ENCODE peak calls at places on chromosomes 16 and 17, in eight cellular contexts. P is HFF-Myc, F is GM12878, C is upper lobe of right lung, E is heart right ventricle, W is Karpas-422, S is tibial nerve, L is stomach. I is an unnamed sample.

GRCh38 chr16:10754941-10755340 is 11.3 kb downstream of the NUBP1 start:
- DNase-seq in F (no peak), L (no peak), P (no peak), C (no peak), S (no peak), E (no peak), W (no peak), I (no peak)

GRCh38 chr17:73068322-73069153 is 23.9 kb downstream of the SLC39A11 start:
- DNase-seq in S (no peak), L (no peak), P (no peak), W (no peak), C (no peak), E (no peak), F (no peak), I (no peak)

GRCh38 chr17:15361151-15361550 is 19.8 kb upstream of the TEKT3 start:
- DNase-seq in C (no peak), W (no peak), F (no peak), S (no peak), L (no peak), E (no peak), P (no peak), I (no peak)

GRCh38 chr17:44919885-44920564 is 4.7 kb upstream of the GFAP start:
- DNase-seq in E (peak), P (peak), L (peak), C (peak), S (peak), F (peak), W (peak), I (peak)

GRCh38 chr16:66386629-66387622 is 20.4 kb downstream of the CDH5 start:
- DNase-seq in F (no peak), E (no peak), W (no peak), S (no peak), L (peak), C (no peak), P (no peak), I (no peak)

GRCh38 chr16:85327731-85328664 is 215.7 kb upstream of the CIBAR2 start:
- DNase-seq in P (no peak), F (no peak), C (peak), W (no peak), S (no peak), L (no peak), E (peak), I (no peak)

GRCh38 chr16:55853114-55853513 is 20.2 kb upstream of the CES1 start:
- DNase-seq in P (no peak), F (no peak), W (no peak), S (no peak), E (no peak), C (no peak), L (no peak), I (no peak)

GRCh38 chr16:24848065-24848464 is 2.3 kb downstream of the SLC5A11 start:
- DNase-seq in W (no peak), S (no peak), L (no peak), E (no peak), P (peak), F (no peak), C (no peak), I (no peak)

GRCh38 chr17:57900991-57901743 is 51.3 kb upstream of the MRPS23 start:
- DNase-seq in W (no peak), E (no peak), S (no peak), L (peak), F (no peak), P (no peak), C (no peak), I (no peak)

GRCh38 chr17:62064791-62065563 is at the start of gene MED13:
- DNase-seq in L (peak), E (peak), S (peak), P (no peak), F (no peak), W (peak), C (peak), I (peak)

GRCh38 chr17:77317091-77317519 is 176.3 kb downstream of the SEC14L1 start:
- DNase-seq in F (no peak), C (peak), L (no peak), S (no peak), W (no peak), P (no peak), E (no peak), I (no peak)

GRCh38 chr17:40437095-40437732 is 6.0 kb upstream of the IGFBP4 start:
- DNase-seq in L (no peak), E (no peak), P (no peak), C (no peak), S (no peak), F (no peak), W (no peak), I (no peak)

GRCh38 chr17:8084250-8084649 is 3.3 kb downstream of the ALOX12B start:
- DNase-seq in C (no peak), E (no peak), P (no peak), L (no peak), F (no peak), S (no peak), W (no peak), I (no peak)

GRCh38 chr17:79189264-79189663 is 114.6 kb downstream of the ENGASE start:
- DNase-seq in P (no peak), E (no peak), S (no peak), L (no peak), W (no peak), F (no peak), C (no peak), I (no peak)

GRCh38 chr17:30256756-30257506 is 21.4 kb upstream of the SLC6A4 start:
- DNase-seq in E (no peak), W (no peak), F (no peak), C (no peak), L (no peak), P (no peak), S (no peak), I (no peak)

GRCh38 chr17:40678902-40679522 is 14.0 kb upstream of the KRT222 start:
- DNase-seq in W (no peak), C (no peak), S (no peak), E (no peak), P (no peak), L (no peak), F (no peak), I (no peak)

GRCh38 chr16:86170720-86171119 is 271.8 kb downstream of the IRF8 start:
- DNase-seq in L (no peak), E (no peak), S (no peak), C (no peak), F (no peak), W (no peak), P (no peak), I (no peak)

GRCh38 chr16:367333-367903 is 2.9 kb downstream of the MRPL28 start:
- DNase-seq in W (no peak), L (no peak), C (no peak), E (no peak), S (no peak), P (no peak), F (no peak), I (no peak)

GRCh38 chr17:50172130-50172529 is 6.3 kb downstream of the SGCA start:
- DNase-seq in S (no peak), L (no peak), E (no peak), W (no peak), C (no peak), F (no peak), P (no peak), I (no peak)

GRCh38 chr17:72822358-72823023 is 270.0 kb downstream of the SLC39A11 start:
- DNase-seq in E (no peak), L (no peak), F (no peak), W (no peak), C (no peak), S (no peak), P (no peak), I (no peak)

GRCh38 chr17:36544049-36544319 is 735 bp upstream of the GGNBP2 start:
- DNase-seq in L (peak), W (peak), C (no peak), P (no peak), E (peak), S (no peak), F (peak), I (peak)

GRCh38 chr16:8697965-8698364 is 23.5 kb downstream of the ABAT start:
- DNase-seq in F (no peak), C (no peak), S (no peak), W (no peak), E (no peak), L (no peak), P (no peak), I (no peak)

GRCh38 chr16:48101069-48101674 is 54.6 kb downstream of the ABCC12 start:
- DNase-seq in L (no peak), C (no peak), W (no peak), E (no peak), F (peak), P (no peak), S (no peak), I (no peak)

GRCh38 chr17:69448431-69449102 is 34.1 kb downstream of the MAP2K6 start:
- DNase-seq in W (no peak), L (no peak), C (no peak), S (peak), E (no peak), P (no peak), F (no peak), I (no peak)

GRCh38 chr16:23518435-23518891 is 8.2 kb upstream of the GGA2 start:
- DNase-seq in C (no peak), F (no peak), P (no peak), E (no peak), S (no peak), W (peak), L (no peak), I (no peak)

GRCh38 chr17:41367426-41368075 is 2.1 kb downstream of the KRT33B start:
- DNase-seq in E (no peak), P (no peak), F (no peak), L (no peak), S (no peak), W (no peak), C (no peak), I (no peak)

GRCh38 chr17:47949197-47949759 is 7.9 kb downstream of the PNPO start:
- DNase-seq in C (peak), P (no peak), F (peak), L (peak), E (peak), W (peak), S (peak), I (peak)

GRCh38 chr17:2689411-2690164 is 22.0 kb downstream of the CLUH start:
- DNase-seq in P (no peak), F (no peak), C (peak), W (no peak), S (no peak), L (no peak), E (peak), I (no peak)

GRCh38 chr16:68233835-68234187 is 2.1 kb downstream of the ESRP2 start:
- DNase-seq in C (no peak), S (no peak), L (no peak), E (no peak), F (no peak), P (no peak), W (no peak), I (no peak)
- H3K4me3 ChIP-seq in C (peak), S (no peak), L (peak), E (no peak), F (no peak), P (no peak), W (no peak), I (no peak)

DNA sequence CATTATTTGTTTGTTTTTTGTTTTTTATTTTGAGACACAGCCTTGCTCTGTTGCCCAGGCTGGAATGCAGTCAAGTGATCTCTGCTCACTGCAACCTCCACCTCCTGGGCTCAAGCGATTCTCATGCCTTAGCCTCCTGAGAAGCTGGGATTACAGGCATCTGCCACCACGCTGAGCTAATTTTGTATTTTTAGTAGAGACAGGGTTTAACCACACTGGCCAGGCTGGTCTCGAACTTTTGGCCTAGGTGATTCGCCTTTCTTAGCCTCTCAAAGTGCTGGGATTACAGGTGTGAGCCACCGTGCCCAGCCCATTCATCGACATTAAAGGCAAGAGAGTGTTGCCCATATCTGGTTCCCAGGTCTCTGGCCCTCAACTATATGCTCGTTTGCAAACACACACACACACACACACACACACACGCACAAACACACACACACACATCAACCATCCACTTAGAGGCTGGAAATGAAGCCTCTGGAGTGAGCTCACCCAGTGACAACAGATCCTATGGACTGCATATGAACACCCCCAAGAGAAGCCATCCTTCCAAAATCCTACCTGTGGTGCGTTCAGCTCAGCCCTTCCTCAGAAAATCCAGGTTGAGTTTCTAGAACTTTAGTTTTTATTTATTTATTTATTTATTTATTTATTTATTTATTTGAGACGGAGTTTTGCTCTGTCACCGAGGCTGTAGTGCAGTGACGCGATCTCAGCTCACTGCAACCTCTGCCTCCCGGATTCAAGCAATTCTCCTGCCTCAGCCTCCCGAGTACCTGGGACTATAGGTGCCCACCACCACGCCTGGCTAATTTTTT is 12.3 kb upstream of the SEPHS2 start:
- DNase-seq in E (no peak), P (no peak), S (no peak), L (no peak), F (no peak), C (no peak), W (no peak), I (no peak)
- H3K4me3 ChIP-seq in E (no peak), P (no peak), S (no peak), L (no peak), F (peak), C (no peak), W (no peak), I (no peak)

GRCh38 chr16:54030451-54030850 is 256.1 kb downstream of the IRX3 start:
- DNase-seq in W (no peak), P (no peak), S (no peak), F (no peak), E (no peak), L (no peak), C (no peak), I (no peak)
- H3K4me3 ChIP-seq in W (no peak), P (no peak), S (no peak), F (no peak), E (no peak), L (no peak), C (no peak), I (no peak)

GRCh38 chr16:57412584-57412983 is 8.0 kb downstream of the CCL17 start:
- DNase-seq in F (no peak), S (no peak), L (no peak), W (no peak), P (no peak), E (no peak), C (no peak), I (no peak)

GRCh38 chr16:57413733-57414132 is 9.2 kb downstream of the CCL17 start:
- DNase-seq in P (no peak), E (no peak), S (no peak), L (no peak), C (no peak), W (no peak), F (no peak), I (no peak)

GRCh38 chr16:57416084-57416483 is 11.5 kb downstream of the CCL17 start:
- DNase-seq in L (no peak), W (no peak), C (no peak), S (no peak), F (no peak), E (no peak), P (no peak), I (no peak)

GRCh38 chr16:57411362-57411976 is 6.9 kb downstream of the CCL17 start:
- DNase-seq in F (no peak), W (no peak), S (no peak), E (no peak), P (no peak), L (no peak), C (no peak), I (no peak)

DNA sequence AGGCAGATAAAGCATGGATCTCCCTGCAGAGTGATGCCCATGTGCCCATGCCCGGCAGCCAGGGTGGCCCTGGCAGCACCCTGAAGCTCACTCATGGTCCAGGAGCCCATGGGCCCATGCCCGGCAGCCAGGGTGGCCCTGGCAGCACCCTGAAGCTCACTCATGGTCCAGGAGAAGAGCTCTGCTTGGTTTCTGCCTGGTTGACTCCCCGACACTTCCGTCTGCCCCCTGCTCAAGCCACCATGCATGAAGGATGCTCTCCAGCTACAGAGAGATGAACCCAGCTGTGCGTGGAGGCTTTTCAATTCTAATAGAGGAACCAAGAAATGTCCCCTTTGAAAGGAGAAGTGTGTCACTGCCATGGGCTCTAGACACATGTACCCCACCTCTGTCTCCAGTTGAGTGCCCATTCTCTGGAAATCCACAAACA is 8.7 kb downstream of the CCL17 start:
- DNase-seq in P (no peak), E (no peak), L (no peak), C (no peak), W (peak), S (no peak), F (peak), I (no peak)
- H3K4me3 ChIP-seq in P (no peak), E (no peak), L (no peak), C (no peak), W (peak), S (no peak), F (no peak), I (no peak)

GRCh38 chr16:3362931-3363330 is 7.2 kb downstream of the OR2C1 start:
- DNase-seq in E (no peak), F (no peak), S (no peak), C (no peak), P (no peak), L (no peak), W (no peak), I (no peak)

GRCh38 chr16:3363793-3364192 is 8.1 kb downstream of the OR2C1 start:
- DNase-seq in W (peak), E (no peak), F (no peak), P (no peak), L (no peak), S (no peak), C (no peak), I (no peak)

GRCh38 chr16:3369073-3369472 is 13.4 kb downstream of the OR2C1 start:
- DNase-seq in L (no peak), P (no peak), C (no peak), E (no peak), W (no peak), S (no peak), F (no peak), I (no peak)

GRCh38 chr16:3364774-3365427 is 9.2 kb downstream of the OR2C1 start:
- DNase-seq in F (peak), W (no peak), P (peak), L (peak), E (peak), C (peak), S (peak), I (peak)
- H3K4me3 ChIP-seq in F (peak), W (no peak), P (peak), L (peak), E (peak), C (peak), S (no peak), I (peak)

GRCh38 chr17:81851423-81851822 is 8.9 kb downstream of the P4HB start:
- DNase-seq in C (no peak), W (no peak), L (no peak), F (no peak), E (no peak), S (no peak), P (no peak), I (no peak)
- H3K4me3 ChIP-seq in C (no peak), W (no peak), L (no peak), F (no peak), E (no peak), S (no peak), P (no peak), I (no peak)

GRCh38 chr17:65617496-65617895 is 56.0 kb upstream of the AXIN2 start:
- DNase-seq in S (no peak), W (no peak), F (no peak), L (no peak), C (no peak), E (no peak), P (no peak), I (no peak)
- H3K4me3 ChIP-seq in S (no peak), W (no peak), F (no peak), L (no peak), C (no peak), E (no peak), P (no peak), I (no peak)

DNA sequence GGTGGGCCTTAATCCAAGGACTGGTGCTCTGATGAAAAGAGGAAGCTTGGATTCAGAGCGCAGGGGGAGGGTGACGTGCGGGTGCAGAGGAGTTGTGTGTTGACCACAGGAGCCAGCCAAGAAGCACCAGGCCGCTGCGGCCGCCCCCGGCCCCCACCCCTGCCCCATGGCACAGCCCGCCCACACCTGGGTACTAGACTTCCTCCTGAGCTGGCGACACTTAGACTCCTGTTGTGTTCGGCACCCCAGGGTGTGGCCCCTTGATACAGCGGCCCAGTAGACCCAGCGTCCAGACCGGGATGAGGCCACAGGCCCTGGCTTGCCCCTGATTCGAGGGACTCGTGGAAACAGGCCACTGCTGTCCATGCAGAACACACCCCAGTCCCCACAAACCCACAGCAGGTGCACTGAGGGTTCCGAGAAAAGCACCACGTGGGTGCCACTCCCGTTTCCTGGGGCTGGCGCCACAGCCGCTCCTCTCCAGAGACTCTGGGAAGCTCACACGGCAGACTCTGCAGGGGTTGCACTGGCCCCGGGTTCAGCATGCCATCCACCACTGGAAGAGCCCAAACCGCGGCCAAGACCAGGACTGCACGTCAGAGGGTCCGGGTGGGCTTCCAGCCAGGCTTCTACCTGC is 5.7 kb upstream of the SNAI3 start:
- DNase-seq in L (no peak), E (no peak), S (no peak), W (peak), F (no peak), C (peak), P (no peak), I (no peak)
- H3K4me3 ChIP-seq in L (no peak), E (no peak), S (no peak), W (no peak), F (no peak), C (no peak), P (no peak), I (no peak)